ENCODE peak calls at places on chromosomes 1 and 21, in four cellular contexts. D is A549, H is K562, L is GM12878. T is an unnamed sample.

GRCh38 chr1:43241352-43241953 is 28.3 kb upstream of the TMEM125 start:
- DNase-seq in D (no peak), H (no peak), L (no peak), T (peak)

GRCh38 chr1:242826706-242827336 is 302.3 kb upstream of the PLD5 start:
- DNase-seq in D (no peak), H (no peak), L (no peak), T (no peak)

GRCh38 chr1:44030606-44031050 is 634 bp downstream of the SLC6A9 start:
- DNase-seq in D (peak), H (peak), L (no peak), T (peak)

GRCh38 chr1:117059334-117059677 is 820 bp upstream of the TTF2 start:
- DNase-seq in D (peak), H (no peak), L (peak), T (peak)

GRCh38 chr1:115492880-115493279 is 148.9 kb upstream of the VANGL1 start:
- DNase-seq in D (no peak), H (no peak), L (no peak), T (no peak)

GRCh38 chr21:39175154-39175553 is 8.1 kb downstream of the PSMG1 start:
- DNase-seq in D (peak), H (no peak), L (no peak), T (no peak)

GRCh38 chr1:156675715-156676311 is 1.4 kb downstream of the NES start:
- DNase-seq in D (no peak), H (no peak), L (no peak), T (no peak)

GRCh38 chr1:26970810-26971209 is 10.5 kb upstream of the KDF1 start:
- DNase-seq in D (peak), H (no peak), L (no peak), T (peak)

GRCh38 chr1:200180821-200181220 is 153.3 kb downstream of the NR5A2 start:
- DNase-seq in D (peak), H (no peak), L (no peak), T (no peak)

GRCh38 chr1:21944261-21945074 is 7.4 kb upstream of the HSPG2 start:
- DNase-seq in D (no peak), H (no peak), L (no peak), T (no peak)

GRCh38 chr21:17673261-17674020 is 60.7 kb upstream of the BTG3 start:
- DNase-seq in D (no peak), H (no peak), L (no peak), T (no peak)

GRCh38 chr1:152646656-152647055 is 16.5 kb upstream of the LCE2D start:
- DNase-seq in D (no peak), H (no peak), L (no peak), T (no peak)

GRCh38 chr1:2399890-2400575 is 8.4 kb downstream of the RER1 start:
- DNase-seq in D (no peak), H (no peak), L (no peak), T (no peak)

GRCh38 chr1:48007044-48007443 is 9.9 kb upstream of the TRABD2B start:
- DNase-seq in D (peak), H (no peak), L (no peak), T (peak)

GRCh38 chr1:77040817-77041216 is 173.5 kb downstream of the ST6GALNAC5 start:
- DNase-seq in D (no peak), H (no peak), L (no peak), T (no peak)

GRCh38 chr1:208071425-208072031 is 160.6 kb upstream of the CD34 start:
- DNase-seq in D (no peak), H (no peak), L (no peak), T (no peak)

GRCh38 chr1:203506821-203507220 is 12.9 kb downstream of the OPTC start:
- DNase-seq in D (no peak), H (no peak), L (no peak), T (no peak)

GRCh38 chr1:178908358-178908757 is 37.5 kb upstream of the ANGPTL1 start:
- DNase-seq in D (no peak), H (no peak), L (no peak), T (no peak)

GRCh38 chr1:85359874-85360708 is 83.7 kb upstream of the BCL10 start:
- DNase-seq in D (no peak), H (no peak), L (no peak), T (no peak)

GRCh38 chr1:93701619-93702018 is 20.0 kb upstream of the BCAR3 start:
- DNase-seq in D (peak), H (no peak), L (no peak), T (peak)

GRCh38 chr1:154866257-154866994 is 3.7 kb downstream of the KCNN3 start:
- DNase-seq in D (no peak), H (no peak), L (no peak), T (no peak)

GRCh38 chr1:37035828-37036666 is 1.7 kb upstream of the GRIK3 start:
- DNase-seq in D (no peak), H (peak), L (no peak), T (no peak)

GRCh38 chr1:15584489-15585363 is at the start of gene AGMAT:
- DNase-seq in D (peak), H (no peak), L (no peak), T (peak)

GRCh38 chr1:207026177-207026576 is 6.4 kb downstream of the C1orf116 start:
- DNase-seq in D (no peak), H (no peak), L (no peak), T (no peak)
- TF ChIP-seq POLR2AphosphoS2 in D (no peak), H (no peak), L (no peak), T (no peak)

DNA sequence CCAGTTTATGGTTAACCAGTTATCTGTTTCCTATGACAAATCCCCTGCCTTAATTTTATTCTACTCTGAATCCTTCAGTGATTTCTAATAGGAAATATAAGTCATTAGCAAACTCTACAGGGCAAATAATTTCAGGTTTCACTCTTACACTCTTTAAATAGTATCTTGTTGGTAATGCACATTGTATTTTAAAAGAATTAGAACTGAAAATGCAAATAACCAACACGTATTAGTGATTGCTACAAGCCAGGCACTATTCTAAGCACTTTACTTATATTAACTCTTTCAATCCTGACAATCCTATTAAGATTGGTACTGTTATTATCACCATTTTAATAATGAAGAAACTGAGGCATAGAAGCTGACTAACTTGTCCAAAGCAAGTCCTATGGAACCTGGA is 48.3 kb upstream of the LHX8 start:
- DNase-seq in D (no peak), H (no peak), L (no peak), T (no peak)
- TF ChIP-seq POLR2AphosphoS2 in D (no peak), H (no peak), L (no peak), T (no peak)

GRCh38 chr1:25562101-25562927 is 18.9 kb downstream of the LDLRAP1 start:
- DNase-seq in D (no peak), H (no peak), L (peak), T (peak)
- TF ChIP-seq POLR2AphosphoS2 in D (no peak), H (no peak), L (no peak), T (no peak)

DNA sequence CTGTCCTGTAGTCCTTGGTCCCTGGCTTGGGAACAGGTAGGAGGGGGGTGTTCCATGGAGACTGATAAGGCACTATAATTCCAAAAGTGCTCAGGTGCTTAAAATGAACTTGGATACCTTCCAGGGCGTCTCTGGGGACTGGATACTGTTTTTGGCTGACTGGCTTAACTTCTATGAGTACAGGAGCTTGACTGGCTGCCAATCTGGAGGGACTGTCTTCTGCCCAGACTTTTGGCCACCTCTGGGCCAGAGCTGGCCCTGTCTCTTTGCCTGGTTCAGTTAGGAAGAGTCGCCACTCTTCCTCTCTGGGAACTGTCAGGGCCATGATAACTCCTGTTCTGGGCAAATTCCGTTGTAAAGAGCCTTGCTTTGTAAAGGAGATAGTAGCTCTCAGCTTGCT is 407.0 kb downstream of the TGFB2 start:
- DNase-seq in D (no peak), H (no peak), L (no peak), T (no peak)
- TF ChIP-seq POLR2AphosphoS2 in D (no peak), H (no peak), L (no peak), T (no peak)

GRCh38 chr1:89759036-89759435 is 61.8 kb upstream of the LRRC8D start:
- DNase-seq in D (no peak), H (no peak), L (no peak), T (no peak)

GRCh38 chr1:89760496-89760895 is 60.3 kb upstream of the LRRC8D start:
- DNase-seq in D (no peak), H (no peak), L (no peak), T (no peak)

GRCh38 chr1:89755593-89755992 is 65.2 kb upstream of the LRRC8D start:
- DNase-seq in D (no peak), H (no peak), L (no peak), T (no peak)

GRCh38 chr1:89758127-89758526 is 62.7 kb upstream of the LRRC8D start:
- DNase-seq in D (no peak), H (no peak), L (no peak), T (no peak)

DNA sequence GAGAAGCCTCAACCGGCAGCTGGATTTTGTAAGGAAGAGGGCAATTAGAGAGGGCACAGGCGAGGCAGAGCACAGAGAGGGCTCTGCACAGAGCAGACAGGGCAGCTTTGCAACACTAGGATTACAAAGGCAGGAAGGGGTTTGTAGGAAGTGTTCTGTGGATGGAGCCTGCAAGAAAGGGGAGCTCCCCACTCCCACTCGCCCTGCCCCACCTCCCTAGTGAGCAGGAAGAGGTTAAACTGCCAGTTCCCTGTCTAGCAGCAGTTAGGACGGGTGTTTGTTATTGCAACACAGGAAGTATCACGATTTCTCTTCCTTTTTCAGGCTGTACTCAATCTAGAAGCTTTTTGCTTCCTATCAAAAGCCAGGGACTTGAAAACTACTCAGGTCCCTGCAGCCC is 63.3 kb upstream of the LRRC8D start:
- DNase-seq in D (no peak), H (no peak), L (no peak), T (no peak)
- TF ChIP-seq POLR2AphosphoS2 in D (no peak), H (no peak), L (no peak), T (no peak)

GRCh38 chr1:168443899-168444298 is 99.9 kb downstream of the XCL2 start:
- DNase-seq in D (no peak), H (no peak), L (no peak), T (no peak)

GRCh38 chr1:168442931-168443330 is 100.9 kb downstream of the XCL2 start:
- DNase-seq in D (no peak), H (no peak), L (no peak), T (no peak)

GRCh38 chr1:168439451-168440375 is 104.1 kb downstream of the XCL2 start:
- DNase-seq in D (peak), H (peak), L (peak), T (peak)

GRCh38 chr1:168441745-168442144 is 102.1 kb downstream of the XCL2 start:
- DNase-seq in D (no peak), H (no peak), L (no peak), T (no peak)

DNA sequence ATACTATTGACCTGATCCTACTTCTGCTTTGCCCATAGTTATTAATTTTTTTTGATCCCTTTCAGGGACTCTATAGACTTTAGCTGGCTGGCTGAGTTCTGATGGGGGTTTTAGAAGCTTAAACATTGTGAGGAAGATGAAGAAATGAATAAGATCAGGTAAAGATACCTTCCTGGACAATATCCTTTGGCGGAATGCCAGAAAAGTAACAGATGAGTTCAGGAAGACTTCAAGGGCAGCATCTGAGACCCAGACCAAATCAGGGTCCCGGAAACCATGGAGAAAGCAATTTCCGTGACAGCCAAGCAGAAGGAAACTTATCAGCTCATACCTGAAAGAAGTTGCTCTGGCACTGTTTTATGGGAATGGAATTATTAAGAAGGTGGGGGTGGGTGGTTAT is 100.4 kb downstream of the XCL2 start:
- DNase-seq in D (no peak), H (no peak), L (no peak), T (no peak)
- TF ChIP-seq POLR2AphosphoS2 in D (no peak), H (no peak), L (no peak), T (no peak)

GRCh38 chr1:75582725-75583261 is 28.1 kb downstream of the SLC44A5 start:
- DNase-seq in D (no peak), H (no peak), L (no peak), T (no peak)
- TF ChIP-seq POLR2AphosphoS2 in D (no peak), H (no peak), L (no peak), T (no peak)

GRCh38 chr21:14876464-14876863 is 188.3 kb downstream of the NRIP1 start:
- DNase-seq in D (no peak), H (no peak), L (no peak), T (no peak)

GRCh38 chr21:14879458-14879857 is 185.3 kb downstream of the NRIP1 start:
- DNase-seq in D (no peak), H (no peak), L (no peak), T (peak)

GRCh38 chr21:14875704-14876364 is 189.0 kb downstream of the NRIP1 start:
- DNase-seq in D (no peak), H (no peak), L (peak), T (peak)

GRCh38 chr21:14878971-14879370 is 185.8 kb downstream of the NRIP1 start:
- DNase-seq in D (peak), H (no peak), L (no peak), T (peak)

GRCh38 chr21:14877581-14878228 is 187.1 kb downstream of the NRIP1 start:
- DNase-seq in D (peak), H (no peak), L (no peak), T (peak)
- TF ChIP-seq POLR2AphosphoS2 in D (no peak), H (no peak), L (no peak), T (no peak)

DNA sequence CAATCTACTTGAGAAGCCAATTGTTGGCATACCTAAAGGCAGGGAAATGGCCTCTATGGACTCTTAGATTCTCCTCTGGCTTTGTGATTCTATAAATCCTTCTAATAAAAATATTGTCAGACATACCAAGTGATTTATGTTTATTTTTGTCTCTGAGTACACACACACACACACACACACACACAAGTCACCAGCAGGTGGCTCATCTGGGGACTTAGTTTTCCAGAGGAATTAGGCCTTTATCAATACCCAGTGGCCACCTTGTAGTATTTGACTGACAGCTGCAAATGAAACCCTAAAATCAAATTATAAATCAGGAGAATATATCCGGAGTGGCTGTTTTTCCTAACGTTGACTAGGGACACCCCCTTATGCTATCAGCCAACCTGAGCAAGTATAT is 258.5 kb downstream of the BRINP2 start:
- DNase-seq in D (no peak), H (no peak), L (no peak), T (no peak)
- TF ChIP-seq POLR2AphosphoS2 in D (no peak), H (no peak), L (no peak), T (no peak)

DNA sequence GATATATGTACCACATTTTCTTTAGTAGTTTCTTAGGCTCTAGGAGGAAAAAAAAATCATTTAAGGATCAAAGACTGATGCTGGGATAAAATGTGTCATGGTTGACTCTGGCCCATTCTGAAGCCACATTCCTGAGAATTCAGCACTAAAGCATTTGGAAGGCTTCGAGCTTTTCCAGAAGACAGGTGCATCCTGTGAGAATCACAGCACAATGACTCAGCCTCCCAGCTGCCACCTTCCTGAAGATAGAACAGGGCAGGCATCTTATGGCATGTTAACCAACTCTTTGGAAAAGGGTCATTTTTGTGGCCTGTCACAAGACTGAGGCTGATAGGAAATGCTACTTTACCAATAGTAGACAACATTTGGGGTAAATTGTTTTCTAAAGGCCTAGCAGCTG is 359.9 kb downstream of the PCP4 start:
- DNase-seq in D (no peak), H (no peak), L (no peak), T (no peak)
- TF ChIP-seq POLR2AphosphoS2 in D (no peak), H (no peak), L (no peak), T (no peak)